ENCODE peak calls at places on chromosomes 13 and 19, in six cellular contexts. Z, B, O, G, J and P are unnamed samples.

GRCh38 chr19:17922138-17922537 is 10.7 kb upstream of the CCDC124 start:
- DNase-seq in Z (no peak), J (no peak), O (no peak), B (no peak), G (no peak), P (no peak)

GRCh38 chr19:48511321-48511731 is 309 bp downstream of the LMTK3 start:
- DNase-seq in J (no peak), B (no peak), Z (peak; percentile 38), O (peak; percentile 74), G (no peak), P (no peak)

GRCh38 chr19:47471733-47472457 is at the start of gene SLC8A2:
- DNase-seq in B (peak; percentile 95), Z (peak; percentile 97), O (peak; percentile 89), G (peak; percentile 63), J (peak; percentile 92), P (peak; percentile 66)

GRCh38 chr13:30373727-30374126 is 48.6 kb upstream of the UBE2L5 start:
- DNase-seq in J (no peak), G (no peak), B (no peak), Z (no peak), O (no peak), P (no peak)

GRCh38 chr19:13155472-13156284 is 5.5 kb downstream of the IER2 start:
- DNase-seq in G (peak; percentile 86), J (peak; percentile 81), O (peak; percentile 89), B (peak; percentile 93), Z (peak; percentile 96), P (peak; percentile 64)

GRCh38 chr19:29812080-29812880 is 489 bp downstream of the CCNE1 start:
- DNase-seq in B (peak; percentile 35), Z (peak; percentile 53), J (no peak), O (peak; percentile 55), G (peak; percentile 20), P (no peak)

GRCh38 chr19:50276370-50277063 is 52.7 kb downstream of the KCNC3 start:
- DNase-seq in G (no peak), Z (no peak), B (no peak), J (no peak), O (no peak), P (no peak)

GRCh38 chr13:40446365-40446764 is 220.1 kb downstream of the FOXO1 start:
- DNase-seq in Z (no peak), G (no peak), J (no peak), B (no peak), O (no peak), P (no peak)

GRCh38 chr13:113066746-113067145 is 38.8 kb upstream of the F7 start:
- DNase-seq in J (no peak), B (no peak), G (no peak), Z (no peak), O (no peak), P (no peak)

GRCh38 chr13:49625392-49626137 is 2.7 kb upstream of the ARL11 start:
- DNase-seq in G (peak; percentile 65), J (no peak), O (no peak), B (no peak), Z (no peak), P (no peak)

GRCh38 chr13:30572859-30573275 is 44.9 kb upstream of the USPL1 start:
- DNase-seq in Z (no peak), O (no peak), B (peak; percentile 47), G (no peak), J (peak; percentile 71), P (peak; percentile 23)

GRCh38 chr13:95267662-95268369 is 33.4 kb downstream of the ABCC4 start:
- DNase-seq in B (no peak), Z (no peak), G (no peak), J (peak; percentile 90), O (no peak), P (peak; percentile 44)

GRCh38 chr13:89977203-89977602 is 1370.3 kb upstream of the MIR17HG start:
- DNase-seq in J (no peak), Z (no peak), G (no peak), O (no peak), B (no peak), P (no peak)

GRCh38 chr19:32971012-32971595 is 654 bp downstream of the CEP89 start:
- DNase-seq in O (no peak), J (no peak), G (no peak), Z (no peak), B (no peak), P (no peak)

GRCh38 chr13:43325636-43326035 is 302.2 kb downstream of the DNAJC15 start:
- DNase-seq in Z (no peak), J (no peak), O (no peak), G (no peak), B (no peak), P (no peak)

GRCh38 chr13:106479849-106480400 is 55.5 kb downstream of the EFNB2 start:
- DNase-seq in O (no peak), Z (no peak), J (no peak), B (peak; percentile 24), G (no peak), P (no peak)

GRCh38 chr13:67230774-67231480 is 791 bp upstream of the PCDH9 start:
- DNase-seq in O (peak; percentile 74), Z (peak; percentile 81), J (peak; percentile 65), B (peak; percentile 72), G (peak; percentile 51), P (peak; percentile 44)

GRCh38 chr19:4046946-4047683 is 19.6 kb downstream of the ZBTB7A start:
- DNase-seq in Z (no peak), O (no peak), B (no peak), G (no peak), J (no peak), P (no peak)

GRCh38 chr19:4051175-4052101 is 15.3 kb downstream of the ZBTB7A start:
- DNase-seq in B (no peak), J (no peak), Z (no peak), O (no peak), G (no peak), P (peak; percentile 84)

GRCh38 chr19:4046362-4046691 is 20.4 kb downstream of the ZBTB7A start:
- DNase-seq in Z (no peak), O (no peak), G (no peak), B (no peak), J (no peak), P (no peak)

GRCh38 chr19:4052114-4052992 is 14.3 kb downstream of the ZBTB7A start:
- DNase-seq in Z (no peak), G (no peak), O (no peak), B (no peak), J (no peak), P (peak; percentile 85)

GRCh38 chr19:4049432-4049831 is 17.3 kb downstream of the ZBTB7A start:
- DNase-seq in B (no peak), O (no peak), Z (no peak), J (no peak), G (peak; percentile 68), P (no peak)
- H3K27ac ChIP-seq in B (no peak overlapping the region), O (no peak overlapping the region), Z (no peak overlapping the region), J (no peak overlapping the region), G (peak overlapping the region; percentile 55), P (peak overlapping the region; percentile 98)

GRCh38 chr19:7497292-7497691 is 8.5 kb upstream of the PEX11G start:
- DNase-seq in G (no peak), J (no peak), B (peak; percentile 78), O (no peak), Z (peak; percentile 72), P (no peak)
- TF ChIP-seq CTCF in G (peak; percentile 39), J (peak; percentile 43), B (peak; percentile 57), O (peak; percentile 41), Z (peak; percentile 55), P (peak; percentile 38)

GRCh38 chr19:11382898-11383705 is 1.0 kb downstream of the EPOR start:
- DNase-seq in O (peak; percentile 94), G (peak; percentile 60), J (peak; percentile 61), Z (peak; percentile 68), B (peak; percentile 85), P (no peak)
- H3K27ac ChIP-seq in O (no peak overlapping the region), G (peak overlapping the region; percentile 66), J (no peak overlapping the region), Z (no peak overlapping the region), B (no peak overlapping the region), P (peak overlapping the region; percentile 56)

GRCh38 chr19:45962021-45962420 is 11.6 kb downstream of the NOVA2 start:
- DNase-seq in Z (no peak), G (no peak), B (no peak), J (no peak), O (no peak), P (no peak)

GRCh38 chr19:45959517-45960025 is 14.1 kb downstream of the NOVA2 start:
- DNase-seq in Z (no peak), O (no peak), J (no peak), B (no peak), G (no peak), P (no peak)

GRCh38 chr19:45958763-45959516 is 14.7 kb downstream of the NOVA2 start:
- DNase-seq in Z (no peak), O (no peak), G (no peak), J (no peak), B (no peak), P (no peak)

GRCh38 chr19:45958320-45958719 is 15.3 kb downstream of the NOVA2 start:
- DNase-seq in O (no peak), G (no peak), Z (no peak), B (no peak), J (no peak), P (no peak)

GRCh38 chr19:45960595-45961235 is 12.9 kb downstream of the NOVA2 start:
- DNase-seq in O (peak; percentile 83), Z (peak; percentile 68), G (no peak), J (no peak), B (peak; percentile 94), P (no peak)
- TF ChIP-seq CTCF in O (peak; percentile 71), Z (peak; percentile 30), G (no peak), J (no peak), B (peak; percentile 50), P (no peak)

GRCh38 chr19:9711815-9712214 is 36.9 kb upstream of the ZNF562 start:
- DNase-seq in O (no peak), Z (no peak), G (no peak), B (no peak), J (no peak), P (no peak)

GRCh38 chr19:9705836-9706235 is 30.9 kb upstream of the ZNF562 start:
- DNase-seq in J (peak; percentile 19), G (no peak), Z (no peak), O (no peak), B (no peak), P (no peak)

GRCh38 chr19:9709305-9709704 is 34.4 kb upstream of the ZNF562 start:
- DNase-seq in G (no peak), B (no peak), Z (no peak), O (no peak), J (peak; percentile 55), P (no peak)
- H3K27ac ChIP-seq in G (peak overlapping the region; percentile 37), B (no peak overlapping the region), Z (no peak overlapping the region), O (no peak overlapping the region), J (no peak overlapping the region), P (no peak overlapping the region)